ENCODE peak calls at places on chromosomes 12 and 14, in four cellular contexts. I is WTC11, J is K562, Q is HepG2. H is an unnamed sample.

GRCh38 chr12:6375269-6376078 is at the start of gene SCNN1A:
- DNase-seq in I (peak), J (no peak), Q (no peak), H (no peak)

GRCh38 chr14:88168498-88169165 is 154.4 kb downstream of the KCNK10 start:
- DNase-seq in I (peak), J (peak), Q (peak), H (peak)

GRCh38 chr14:56202256-56202655 is 84.0 kb downstream of the PELI2 start:
- DNase-seq in I (no peak), J (no peak), Q (no peak), H (no peak)

GRCh38 chr14:94620597-94620996 is 8.4 kb downstream of the SERPINA3 start:
- DNase-seq in I (no peak), J (no peak), Q (no peak), H (no peak)

GRCh38 chr12:123092866-123093265 is 58.0 kb downstream of the PITPNM2 start:
- DNase-seq in I (no peak), J (no peak), Q (no peak), H (no peak)

GRCh38 chr12:109047081-109047805 is 5.1 kb upstream of the USP30 start:
- DNase-seq in I (no peak), J (no peak), Q (no peak), H (no peak)

GRCh38 chr12:113465808-113466769 is 5.6 kb downstream of the LHX5 start:
- DNase-seq in I (no peak), J (no peak), Q (no peak), H (no peak)

GRCh38 chr12:68040450-68041075 is 51.3 kb downstream of the IFNG-AS1 start:
- DNase-seq in I (peak), J (peak), Q (peak), H (peak)

GRCh38 chr12:68158427-68158826 is 1.1 kb downstream of the IFNG start:
- DNase-seq in I (no peak), J (peak), Q (no peak), H (no peak)

GRCh38 chr12:3614806-3615466 is 123.9 kb downstream of the PRMT8 start:
- DNase-seq in I (peak), J (no peak), Q (no peak), H (no peak)

GRCh38 chr12:40692617-40693502 is 621 bp downstream of the CNTN1 start:
- DNase-seq in I (peak), J (no peak), Q (no peak), H (peak)

GRCh38 chr12:67589078-67589477 is 59.5 kb upstream of the DYRK2 start:
- DNase-seq in I (no peak), J (no peak), Q (no peak), H (no peak)

GRCh38 chr12:94074970-94075695 is 73.2 kb upstream of the PLXNC1 start:
- DNase-seq in I (no peak), J (peak), Q (peak), H (peak)

GRCh38 chr12:113841786-113842185 is 124.3 kb downstream of the RBM19 start:
- DNase-seq in I (no peak), J (no peak), Q (no peak), H (no peak)

GRCh38 chr12:54337280-54337842 is 12.4 kb downstream of the COPZ1 start:
- DNase-seq in I (no peak), J (peak), Q (peak), H (no peak)
- TF ChIP-seq ELF4 in I (no peak), J (no peak), Q (no peak), H (no peak)

GRCh38 chr14:83096092-83096491 is 1562.4 kb upstream of the SEL1L start:
- DNase-seq in I (no peak), J (no peak), Q (no peak), H (no peak)

GRCh38 chr14:83101855-83102254 is 1568.2 kb upstream of the SEL1L start:
- DNase-seq in I (no peak), J (no peak), Q (no peak), H (no peak)
- TF ChIP-seq ELF4 in I (no peak), J (no peak), Q (no peak), H (no peak)

GRCh38 chr12:101710289-101710688 is 12.8 kb downstream of the CHPT1 start:
- DNase-seq in I (no peak), J (no peak), Q (no peak), H (no peak)

GRCh38 chr12:101713930-101714329 is 16.5 kb downstream of the CHPT1 start:
- DNase-seq in I (no peak), J (no peak), Q (no peak), H (no peak)

GRCh38 chr12:101715045-101715444 is 17.6 kb downstream of the CHPT1 start:
- DNase-seq in I (no peak), J (no peak), Q (no peak), H (no peak)

GRCh38 chr12:101707131-101707782 is 9.8 kb downstream of the CHPT1 start:
- DNase-seq in I (no peak), J (peak), Q (no peak), H (no peak)

GRCh38 chr12:101713059-101713682 is 15.7 kb downstream of the CHPT1 start:
- DNase-seq in I (no peak), J (no peak), Q (peak), H (no peak)
- TF ChIP-seq ELF4 in I (no peak), J (no peak), Q (no peak), H (no peak)

DNA sequence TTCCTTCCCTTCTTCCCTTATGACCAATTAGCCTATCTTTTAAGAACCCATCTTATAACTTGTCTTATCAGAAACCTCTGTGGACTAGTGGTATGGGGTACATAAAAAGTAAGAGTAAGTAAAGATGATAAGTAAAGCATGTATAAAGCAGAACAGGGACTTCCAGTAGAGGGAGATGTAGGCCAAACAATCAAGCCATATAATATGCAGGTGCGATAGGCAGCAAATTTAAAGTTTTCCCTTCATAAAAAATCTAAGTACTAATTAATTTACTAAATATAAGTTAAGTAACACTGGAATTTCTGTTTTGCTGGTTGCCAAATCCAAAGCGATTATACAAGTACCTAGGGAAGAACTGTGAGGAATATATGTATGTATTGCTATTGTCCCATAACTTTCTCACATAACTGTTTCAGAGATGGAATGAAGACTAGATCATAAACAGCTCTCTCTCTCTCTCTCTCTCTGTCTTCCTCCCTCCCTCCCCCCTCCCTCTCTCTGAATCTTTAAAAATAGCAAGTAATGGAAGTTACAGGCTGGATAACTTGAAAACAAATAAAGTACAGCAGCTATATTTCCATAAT is 25.7 kb downstream of the METTL25 start:
- DNase-seq in I (no peak), J (no peak), Q (no peak), H (peak)
- TF ChIP-seq ELF4 in I (no peak), J (no peak), Q (no peak), H (no peak)

DNA sequence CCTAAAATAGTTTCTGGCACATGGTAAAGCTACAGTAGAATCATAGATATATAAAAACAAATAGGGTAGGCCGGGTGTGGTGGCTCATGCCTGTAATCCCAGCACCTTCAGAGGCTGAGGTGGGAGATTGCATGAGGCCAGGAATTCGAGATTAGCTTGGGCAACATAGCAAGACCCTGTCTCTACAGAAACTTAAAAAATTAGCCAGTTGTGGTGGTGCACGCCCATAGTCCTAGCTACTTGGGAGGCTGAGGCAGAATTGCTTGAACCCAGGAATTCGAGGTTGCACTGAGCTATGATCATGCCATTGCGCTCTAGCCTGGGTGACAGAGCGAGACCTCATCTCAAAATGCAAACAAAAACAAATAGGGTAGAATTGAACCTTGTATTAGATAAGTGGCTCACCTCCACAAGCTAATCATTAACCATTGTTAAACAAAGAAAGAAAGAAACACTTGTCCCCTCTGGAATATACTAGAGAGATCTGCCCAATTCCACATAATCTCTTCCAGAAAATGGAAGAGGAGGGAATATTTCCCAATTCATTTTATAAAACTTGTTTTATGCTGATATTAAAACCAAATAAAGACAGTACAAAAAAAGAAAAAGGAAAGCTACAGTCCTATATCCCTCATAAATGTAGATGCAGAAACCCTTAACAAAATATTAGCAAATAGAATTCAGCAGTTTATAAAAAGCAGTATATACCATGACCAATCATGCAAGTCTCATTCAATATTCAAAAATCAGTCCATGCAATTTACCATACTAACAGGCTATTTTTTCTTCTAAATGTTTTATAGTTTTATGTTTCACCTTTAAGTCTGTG is 22.7 kb upstream of the DHRS2 start:
- DNase-seq in I (no peak), J (no peak), Q (peak), H (no peak)
- TF ChIP-seq ELF4 in I (no peak), J (no peak), Q (peak), H (no peak)

H was measured in HEK293T.